ENCODE peak calls at places on chromosome 6, in ten cellular contexts. One of them, this sample, is unnamed.

GRCh38 chr6:12328701-12329100 is 38.5 kb downstream of the EDN1 start:
- DNase-seq in GM23248: peak
- DNase-seq in cardiac septum: no peak
- DNase-seq in mucosa of descending colon: no peak
- DNase-seq in retina: no peak
- DNase-seq in bronchial epithelial cell: peak
- DNase-seq in brain microvascular endothelial cell: no peak
- DNase-seq in Kasumi-1: no peak
- DNase-seq in Calu3: no peak
- DNase-seq in activated CD4-positive, alpha-beta T cell treated with anti-CD3 and anti-CD28 coated beads, Interleukin-2, amount 50 U/mL, for 48 hours: no peak
- DNase-seq in this sample: peak

GRCh38 chr6:142773859-142774258 is 171.1 kb downstream of the HIVEP2 start:
- DNase-seq in GM23248: no peak
- DNase-seq in cardiac septum: no peak
- DNase-seq in mucosa of descending colon: no peak
- DNase-seq in retina: no peak
- DNase-seq in bronchial epithelial cell: no peak
- DNase-seq in brain microvascular endothelial cell: no peak
- DNase-seq in Kasumi-1: no peak
- DNase-seq in Calu3: no peak
- DNase-seq in activated CD4-positive, alpha-beta T cell treated with anti-CD3 and anti-CD28 coated beads, Interleukin-2, amount 50 U/mL, for 48 hours: no peak
- DNase-seq in this sample: no peak

GRCh38 chr6:15623282-15624116 is 39.3 kb downstream of the DTNBP1 start:
- DNase-seq in GM23248: peak
- DNase-seq in cardiac septum: no peak
- DNase-seq in mucosa of descending colon: no peak
- DNase-seq in retina: peak
- DNase-seq in bronchial epithelial cell: peak
- DNase-seq in brain microvascular endothelial cell: no peak
- DNase-seq in Kasumi-1: peak
- DNase-seq in Calu3: no peak
- DNase-seq in activated CD4-positive, alpha-beta T cell treated with anti-CD3 and anti-CD28 coated beads, Interleukin-2, amount 50 U/mL, for 48 hours: no peak
- DNase-seq in this sample: peak

GRCh38 chr6:83536034-83536646 is 23.8 kb downstream of the PRSS35 start:
- DNase-seq in GM23248: peak
- DNase-seq in cardiac septum: no peak
- DNase-seq in mucosa of descending colon: no peak
- DNase-seq in retina: peak
- DNase-seq in bronchial epithelial cell: peak
- DNase-seq in brain microvascular endothelial cell: peak
- DNase-seq in Kasumi-1: peak
- DNase-seq in Calu3: peak
- DNase-seq in activated CD4-positive, alpha-beta T cell treated with anti-CD3 and anti-CD28 coated beads, Interleukin-2, amount 50 U/mL, for 48 hours: peak
- DNase-seq in this sample: peak

GRCh38 chr6:160133441-160134336 is 12.1 kb downstream of the SLC22A1 start:
- DNase-seq in GM23248: no peak
- DNase-seq in cardiac septum: peak
- DNase-seq in mucosa of descending colon: peak
- DNase-seq in retina: no peak
- DNase-seq in bronchial epithelial cell: no peak
- DNase-seq in brain microvascular endothelial cell: no peak
- DNase-seq in Kasumi-1: no peak
- DNase-seq in Calu3: no peak
- DNase-seq in activated CD4-positive, alpha-beta T cell treated with anti-CD3 and anti-CD28 coated beads, Interleukin-2, amount 50 U/mL, for 48 hours: no peak
- DNase-seq in this sample: no peak

GRCh38 chr6:128600397-128600951 is 80.1 kb upstream of the PTPRK start:
- DNase-seq in GM23248: peak
- DNase-seq in cardiac septum: no peak
- DNase-seq in mucosa of descending colon: no peak
- DNase-seq in retina: peak
- DNase-seq in bronchial epithelial cell: peak
- DNase-seq in brain microvascular endothelial cell: peak
- DNase-seq in Kasumi-1: peak
- DNase-seq in Calu3: peak
- DNase-seq in activated CD4-positive, alpha-beta T cell treated with anti-CD3 and anti-CD28 coated beads, Interleukin-2, amount 50 U/mL, for 48 hours: no peak
- DNase-seq in this sample: peak

GRCh38 chr6:142323377-142323776 is 21.6 kb downstream of the ADGRG6 start:
- DNase-seq in GM23248: no peak
- DNase-seq in cardiac septum: no peak
- DNase-seq in mucosa of descending colon: no peak
- DNase-seq in retina: no peak
- DNase-seq in bronchial epithelial cell: peak
- DNase-seq in brain microvascular endothelial cell: no peak
- DNase-seq in Kasumi-1: no peak
- DNase-seq in Calu3: no peak
- DNase-seq in activated CD4-positive, alpha-beta T cell treated with anti-CD3 and anti-CD28 coated beads, Interleukin-2, amount 50 U/mL, for 48 hours: no peak
- DNase-seq in this sample: peak

GRCh38 chr6:135722679-135723078 is 128.8 kb upstream of the PDE7B start:
- DNase-seq in GM23248: peak
- DNase-seq in cardiac septum: no peak
- DNase-seq in mucosa of descending colon: no peak
- DNase-seq in retina: no peak
- DNase-seq in bronchial epithelial cell: peak
- DNase-seq in brain microvascular endothelial cell: peak
- DNase-seq in Kasumi-1: no peak
- DNase-seq in Calu3: peak
- DNase-seq in activated CD4-positive, alpha-beta T cell treated with anti-CD3 and anti-CD28 coated beads, Interleukin-2, amount 50 U/mL, for 48 hours: peak
- DNase-seq in this sample: peak

GRCh38 chr6:163872335-163872734 is 457.8 kb downstream of the QKI start:
- DNase-seq in GM23248: peak
- DNase-seq in cardiac septum: no peak
- DNase-seq in mucosa of descending colon: no peak
- DNase-seq in retina: no peak
- DNase-seq in bronchial epithelial cell: peak
- DNase-seq in brain microvascular endothelial cell: peak
- DNase-seq in Kasumi-1: no peak
- DNase-seq in Calu3: no peak
- DNase-seq in activated CD4-positive, alpha-beta T cell treated with anti-CD3 and anti-CD28 coated beads, Interleukin-2, amount 50 U/mL, for 48 hours: no peak
- DNase-seq in this sample: peak

GRCh38 chr6:30918675-30919074 is 4.6 kb downstream of the VARS2 start:
- DNase-seq in GM23248: no peak
- DNase-seq in cardiac septum: no peak
- DNase-seq in mucosa of descending colon: no peak
- DNase-seq in retina: no peak
- DNase-seq in bronchial epithelial cell: no peak
- DNase-seq in brain microvascular endothelial cell: no peak
- DNase-seq in Kasumi-1: no peak
- DNase-seq in Calu3: no peak
- DNase-seq in activated CD4-positive, alpha-beta T cell treated with anti-CD3 and anti-CD28 coated beads, Interleukin-2, amount 50 U/mL, for 48 hours: no peak
- DNase-seq in this sample: no peak

GRCh38 chr6:89999154-89999553 is 104.9 kb downstream of the GJA10 start:
- DNase-seq in GM23248: peak
- DNase-seq in cardiac septum: no peak
- DNase-seq in mucosa of descending colon: peak
- DNase-seq in retina: no peak
- DNase-seq in bronchial epithelial cell: peak
- DNase-seq in brain microvascular endothelial cell: no peak
- DNase-seq in Kasumi-1: no peak
- DNase-seq in Calu3: peak
- DNase-seq in activated CD4-positive, alpha-beta T cell treated with anti-CD3 and anti-CD28 coated beads, Interleukin-2, amount 50 U/mL, for 48 hours: peak
- DNase-seq in this sample: peak

GRCh38 chr6:155493694-155494143 is 38.1 kb upstream of the NOX3 start:
- DNase-seq in GM23248: peak
- DNase-seq in cardiac septum: no peak
- DNase-seq in mucosa of descending colon: no peak
- DNase-seq in retina: no peak
- DNase-seq in bronchial epithelial cell: peak
- DNase-seq in brain microvascular endothelial cell: peak
- DNase-seq in Kasumi-1: no peak
- DNase-seq in Calu3: peak
- DNase-seq in activated CD4-positive, alpha-beta T cell treated with anti-CD3 and anti-CD28 coated beads, Interleukin-2, amount 50 U/mL, for 48 hours: peak
- DNase-seq in this sample: peak

This sample was measured in MCF 10A.